ENCODE peak calls at places on chromosome 11, in four cellular contexts. X, M, F and I are unnamed samples.

GRCh38 chr11:64861227-64861970 is 16.9 kb upstream of the CDC42BPG start:
- DNase-seq in X (no peak), M (no peak), F (no peak), I (no peak)

GRCh38 chr11:94794287-94795168 is 26.4 kb downstream of the AMOTL1 start:
- DNase-seq in F (peak), M (peak), X (peak), I (peak)

GRCh38 chr11:64233913-64234839 is at the start of gene VEGFB:
- DNase-seq in M (no peak), X (peak), F (peak), I (no peak)

GRCh38 chr11:68012843-68013610 is 2.9 kb downstream of the ALDH3B1 start:
- DNase-seq in M (no peak), F (peak), X (peak), I (peak)

GRCh38 chr11:123406441-123407123 is 23.5 kb upstream of the GRAMD1B start:
- DNase-seq in F (no peak), M (no peak), X (no peak), I (no peak)

GRCh38 chr11:36002196-36002595 is 58.3 kb downstream of the LDLRAD3 start:
- DNase-seq in M (no peak), X (no peak), F (no peak), I (no peak)

GRCh38 chr11:125464266-125464662 is 31.8 kb downstream of the FEZ1 start:
- DNase-seq in F (no peak), X (peak), M (no peak), I (no peak)

GRCh38 chr11:16301462-16301861 is 54.9 kb downstream of the SOX6 start:
- DNase-seq in F (no peak), M (no peak), X (no peak), I (no peak)

GRCh38 chr11:59173080-59173963 is 1.4 kb downstream of the DTX4 start:
- DNase-seq in M (no peak), F (peak), X (peak), I (no peak)

GRCh38 chr11:61700221-61700620 is 20.0 kb downstream of the DAGLA start:
- DNase-seq in X (peak), F (peak), M (no peak), I (no peak)

GRCh38 chr11:84106560-84106959 is 820.4 kb upstream of the CCDC90B start:
- DNase-seq in M (no peak), F (no peak), X (no peak), I (no peak)

GRCh38 chr11:43243901-43244300 is 67.9 kb upstream of the API5 start:
- DNase-seq in M (no peak), F (no peak), X (no peak), I (no peak)

GRCh38 chr11:26322335-26323067 is 9.4 kb upstream of the ANO3 start:
- DNase-seq in X (no peak), F (no peak), M (no peak), I (no peak)

GRCh38 chr11:5783255-5783654 is at the start of gene OR52N5:
- DNase-seq in F (no peak), X (no peak), M (no peak), I (no peak)

GRCh38 chr11:65429069-65429681 is 6.6 kb downstream of the NEAT1 start:
- DNase-seq in F (no peak), X (peak), M (no peak), I (no peak)

GRCh38 chr11:75667268-75667830 is 1.5 kb downstream of the MAP6 start:
- DNase-seq in X (peak), M (no peak), F (peak), I (no peak)

GRCh38 chr11:7622731-7623130 is 50.6 kb downstream of the CYB5R2 start:
- DNase-seq in M (no peak), X (no peak), F (no peak), I (no peak)

GRCh38 chr11:61888043-61888442 is 3.3 kb downstream of the FADS3 start:
- DNase-seq in X (peak), M (peak), F (peak), I (peak)

GRCh38 chr11:79626135-79626748 is 185.4 kb upstream of the TENM4 start:
- DNase-seq in X (no peak), M (no peak), F (no peak), I (no peak)

GRCh38 chr11:1140642-1141490 is 16.9 kb upstream of the MUC5AC start:
- DNase-seq in M (no peak), F (no peak), X (no peak), I (no peak)

GRCh38 chr11:7500251-7500650 is 13.5 kb upstream of the PPFIBP2 start:
- DNase-seq in X (no peak), M (no peak), F (no peak), I (no peak)

GRCh38 chr11:128625766-128626165 is 38.4 kb upstream of the ETS1 start:
- DNase-seq in M (no peak), X (no peak), F (no peak), I (no peak)

GRCh38 chr11:29159552-29160465 is 857.0 kb downstream of the KCNA4 start:
- DNase-seq in M (no peak), X (peak), F (peak), I (peak)